ENCODE peak calls at places on chromosomes 11 and 22, in six cellular contexts. Q is HepG2, N is K562, C is GM12878, S is WTC11, X is HCT116. H is an unnamed sample.

GRCh38 chr11:14756349-14756748 is 112.7 kb downstream of the PDE3B start:
- DNase-seq in S (no peak), X (no peak), N (no peak), C (no peak), Q (no peak), H (no peak)

GRCh38 chr11:134606251-134606650 is 194.2 kb upstream of the B3GAT1 start:
- DNase-seq in N (no peak), C (no peak), S (no peak), Q (no peak), X (no peak), H (no peak)

GRCh38 chr11:8865304-8865703 is 45.7 kb upstream of the AKIP1 start:
- DNase-seq in Q (no peak), S (no peak), N (no peak), C (no peak), X (no peak), H (no peak)

GRCh38 chr11:69144719-69145365 is 10.9 kb upstream of the SMIM38 start:
- DNase-seq in S (no peak), C (no peak), X (no peak), N (no peak), Q (no peak), H (no peak)

GRCh38 chr11:70761906-70762196 is 363.5 kb downstream of the CTTN start:
- DNase-seq in X (no peak), C (no peak), S (no peak), N (no peak), Q (no peak), H (no peak)

GRCh38 chr11:130478204-130478701 is 29.8 kb downstream of the ADAMTS15 start:
- DNase-seq in C (no peak), Q (no peak), S (no peak), N (no peak), X (no peak), H (no peak)

GRCh38 chr22:37032535-37033460 is 13.3 kb downstream of the MPST start:
- DNase-seq in N (no peak), S (no peak), C (no peak), Q (peak; percentile 100), X (no peak), H (no peak)

GRCh38 chr11:111601979-111602864 is at the start of gene SIK2:
- DNase-seq in X (peak; percentile 87), N (peak; percentile 95), S (peak; percentile 96), Q (peak; percentile 89), C (peak; percentile 88), H (peak; percentile 92)

GRCh38 chr11:21710791-21711190 is 482.1 kb upstream of the ANO5 start:
- DNase-seq in X (no peak), S (no peak), C (no peak), Q (no peak), N (no peak), H (no peak)

GRCh38 chr11:5521540-5521939 is 5.0 kb upstream of the UBQLNL start:
- DNase-seq in Q (no peak), N (no peak), C (no peak), S (no peak), X (no peak), H (no peak)

GRCh38 chr11:8717876-8718753 is 35.5 kb downstream of the RPL27A start:
- DNase-seq in Q (peak; percentile 83), N (no peak), S (no peak), X (no peak), C (no peak), H (no peak)

GRCh38 chr11:69636870-69637600 is 3.9 kb upstream of the CCND1 start:
- DNase-seq in S (no peak), N (no peak), Q (no peak), X (no peak), C (no peak), H (no peak)

GRCh38 chr22:17228725-17229126 is 9.5 kb upstream of the ADA2 start:
- DNase-seq in S (no peak), N (no peak), X (no peak), C (no peak), Q (peak; percentile 60), H (no peak)

GRCh38 chr11:62923634-62924411 is 2.7 kb upstream of the CHRM1 start:
- DNase-seq in S (no peak), Q (no peak), C (peak; percentile 21), N (no peak), X (no peak), H (peak; percentile 71)

GRCh38 chr22:44203203-44203602 is 22.5 kb downstream of the PARVG start:
- DNase-seq in Q (no peak), N (no peak), C (no peak), S (no peak), X (no peak), H (no peak)

DNA sequence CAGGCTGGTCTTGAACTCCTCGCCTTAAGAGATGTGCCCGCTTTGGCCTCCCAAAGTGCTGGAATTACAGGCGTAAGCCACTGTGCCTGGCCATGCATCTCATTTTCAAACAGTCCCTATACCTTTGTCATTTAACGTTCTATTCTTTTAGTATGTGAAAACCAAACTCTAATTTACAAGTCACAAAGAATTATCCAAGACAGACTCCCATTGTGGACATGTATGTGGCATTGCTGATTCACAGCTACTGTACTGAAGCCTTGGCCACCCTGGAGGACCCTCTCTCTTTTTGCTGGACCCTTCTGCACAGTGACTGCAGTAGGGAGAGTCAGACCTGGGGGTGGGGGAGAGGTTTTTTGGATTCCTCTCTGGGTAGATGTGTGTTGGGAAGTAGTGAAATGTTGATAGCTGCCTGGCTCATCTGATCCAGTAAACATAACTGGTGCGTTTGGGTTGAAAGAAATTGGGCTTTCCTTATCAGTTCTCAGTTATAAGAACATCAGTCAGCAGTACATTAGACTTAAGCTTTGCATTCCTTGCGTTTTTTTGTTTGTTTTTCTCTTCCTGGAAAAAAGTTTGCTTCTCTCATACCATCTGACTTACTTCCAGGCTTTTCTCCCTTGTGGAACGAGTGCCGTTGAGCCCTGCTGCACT is 65.9 kb downstream of the MED15 start:
- DNase-seq in X (no peak), C (no peak), N (no peak), S (no peak), Q (no peak), H (no peak)
- TF ChIP-seq ATF3 in X (no peak), C (no peak), N (no peak), S (no peak), Q (no peak), H (no peak)

DNA sequence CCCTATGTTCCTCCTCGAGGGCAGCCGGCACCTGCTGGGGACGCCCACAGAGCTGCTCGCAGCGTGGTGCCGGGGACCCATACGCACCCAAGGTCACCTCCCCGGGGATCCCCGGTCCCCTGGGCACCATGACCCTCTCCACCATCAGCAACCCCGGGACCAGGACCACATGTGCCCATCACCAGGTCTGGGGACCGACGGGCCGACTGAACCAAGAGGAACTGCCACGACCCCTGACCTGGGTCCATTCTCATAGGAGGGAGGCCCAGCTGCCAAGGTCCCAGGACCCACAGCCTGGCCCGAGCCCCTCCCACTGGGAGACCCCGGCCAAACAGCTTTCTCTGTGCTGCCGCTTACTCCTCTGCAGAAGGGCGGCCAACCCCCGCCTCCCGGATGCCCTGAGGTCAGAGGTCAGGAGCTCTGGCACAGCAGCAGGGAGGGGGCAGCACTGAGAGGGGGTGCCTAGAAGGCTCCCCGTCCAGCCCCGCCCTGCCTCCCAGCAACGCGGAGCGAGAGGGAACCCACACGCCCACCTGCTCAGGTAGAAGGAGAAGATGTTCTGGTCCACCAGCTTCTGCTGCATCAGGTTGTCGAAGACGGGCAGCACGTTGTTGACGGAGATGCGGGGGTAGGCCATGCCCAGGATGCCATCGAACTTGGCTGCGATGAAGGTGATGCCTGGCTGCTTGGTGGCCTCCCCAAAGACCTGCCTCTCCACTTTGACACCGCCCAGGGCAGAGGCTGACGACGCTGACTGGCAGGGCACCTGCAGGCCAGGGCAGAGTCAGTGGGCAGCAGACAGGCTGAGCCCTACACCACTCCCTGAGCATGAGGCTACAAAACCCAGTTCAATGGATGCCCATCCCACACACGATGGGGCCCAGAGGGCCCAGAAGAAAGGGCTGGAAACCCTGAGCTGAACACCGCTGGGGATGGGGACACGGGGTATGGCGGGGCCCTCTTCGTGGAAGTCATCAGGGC is 6.6 kb downstream of the CTSD start:
- DNase-seq in S (no peak), X (no peak), Q (no peak), N (no peak), C (no peak), H (no peak)
- TF ChIP-seq ATF3 in S (no peak), X (no peak), Q (no peak), N (no peak), C (no peak), H (no peak)

GRCh38 chr11:64722141-64723050 is 601 bp downstream of the NRXN2 start:
- DNase-seq in N (no peak), S (no peak), X (no peak), Q (no peak), C (no peak), H (no peak)

GRCh38 chr11:64725601-64726139 is 2.7 kb upstream of the NRXN2 start:
- DNase-seq in N (no peak), Q (no peak), S (no peak), X (no peak), C (no peak), H (no peak)

GRCh38 chr11:64723117-64723906 is at the start of gene NRXN2:
- DNase-seq in X (peak; percentile 53), Q (peak; percentile 34), C (peak; percentile 48), N (peak; percentile 94), S (peak; percentile 87), H (no peak)

GRCh38 chr11:64724863-64725535 is 2.0 kb upstream of the NRXN2 start:
- DNase-seq in C (no peak), N (no peak), X (no peak), S (no peak), Q (peak; percentile 56), H (no peak)

DNA sequence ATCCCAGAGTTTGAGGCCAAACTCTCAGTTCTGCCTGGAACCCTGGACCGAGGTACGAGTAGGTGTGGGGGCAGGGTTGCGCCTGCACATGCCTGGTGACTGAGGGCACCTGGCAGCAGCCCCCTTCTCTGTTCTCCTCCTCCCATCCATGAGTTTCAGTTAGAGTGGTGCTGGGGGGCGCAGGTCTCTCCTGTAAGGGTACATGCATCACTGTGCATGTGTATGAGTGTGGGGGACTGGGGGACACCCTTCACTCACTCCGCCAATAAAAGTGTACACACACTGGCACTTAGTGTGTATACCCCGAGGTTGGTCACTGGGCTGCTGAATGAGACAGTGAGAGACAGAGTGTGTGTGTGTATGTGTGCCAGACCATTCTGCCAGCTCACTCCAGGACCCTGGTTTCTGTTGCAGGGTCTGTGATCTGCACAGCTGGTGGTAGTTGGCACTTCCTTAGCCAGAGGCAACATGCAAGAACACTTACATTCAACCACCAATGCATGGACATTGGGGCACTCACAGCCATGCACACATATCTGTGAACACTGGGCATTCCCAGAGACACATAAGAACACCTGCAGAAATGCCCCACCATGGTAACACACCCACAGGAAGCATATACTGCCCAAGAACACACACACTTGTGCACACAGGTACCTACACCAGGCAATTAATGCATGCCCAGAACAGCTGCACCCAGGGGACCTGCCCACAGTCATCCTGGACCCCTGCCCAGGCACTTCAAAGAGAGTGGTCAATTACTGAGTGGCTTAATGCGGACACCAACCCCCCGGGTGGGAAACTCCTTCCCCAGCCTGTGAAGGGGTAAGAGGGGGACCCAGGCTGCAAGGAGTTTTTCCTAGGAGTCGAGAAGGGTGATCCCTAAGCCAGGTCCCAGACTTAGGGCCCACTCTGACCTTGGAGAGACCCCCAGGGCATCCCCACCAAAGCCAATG is 1.2 kb upstream of the NRXN2 start:
- DNase-seq in X (no peak), C (no peak), S (no peak), Q (no peak), N (no peak), H (no peak)
- TF ChIP-seq ATF3 in X (no peak), C (no peak), S (no peak), Q (no peak), N (no peak), H (no peak)

DNA sequence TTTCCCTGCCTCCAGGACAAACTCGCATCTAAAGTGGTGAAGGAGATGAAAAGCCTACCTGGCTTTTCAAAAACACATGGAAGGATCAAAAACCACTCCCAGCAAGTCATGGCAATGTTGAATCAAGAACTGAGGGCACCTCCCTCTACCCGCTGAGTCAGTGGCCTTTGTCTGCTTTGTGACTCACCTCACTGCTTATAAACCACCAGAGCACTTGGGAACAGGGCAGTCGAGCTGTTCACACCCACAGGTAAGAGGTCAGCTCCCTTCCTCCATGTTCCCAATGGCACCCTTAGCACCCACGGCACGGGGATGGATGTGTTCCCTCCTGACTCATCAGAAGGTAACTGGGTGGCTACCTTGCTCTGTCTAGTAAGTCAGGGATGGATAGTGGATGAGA is 21.7 kb downstream of the TENM4 start:
- DNase-seq in X (peak; percentile 50), Q (peak; percentile 7), N (no peak), S (no peak), C (no peak), H (no peak)
- TF ChIP-seq ATF3 in X (no peak), Q (no peak), N (no peak), S (no peak), C (no peak), H (no peak)

H was measured in H1.